ENCODE peak calls at places on chromosomes 5 and 9, in seven cellular contexts. One of them, this sample, is unnamed.

GRCh38 chr5:94705427-94705826 is 87.0 kb downstream of the SLF1 start:
- DNase-seq in A549: no peak
- DNase-seq in breast epithelium: no peak
- DNase-seq in thyroid gland: no peak
- DNase-seq in Peyer's patch: no peak
- DNase-seq in transverse colon: no peak
- DNase-seq in HCT116: no peak
- DNase-seq in this sample: no peak

GRCh38 chr5:158382473-158382872 is 523.5 kb upstream of the CLINT1 start:
- DNase-seq in breast epithelium: peak; percentile 36
- DNase-seq in thyroid gland: peak; percentile 62
- DNase-seq in A549: peak; percentile 59
- DNase-seq in Peyer's patch: no peak
- DNase-seq in transverse colon: peak; percentile 46
- DNase-seq in HCT116: peak; percentile 29
- DNase-seq in this sample: peak; percentile 94

GRCh38 chr9:135989722-135990467 is 28.7 kb upstream of the UBAC1 start:
- DNase-seq in thyroid gland: no peak
- DNase-seq in transverse colon: no peak
- DNase-seq in breast epithelium: no peak
- DNase-seq in Peyer's patch: no peak
- DNase-seq in A549: no peak
- DNase-seq in HCT116: no peak
- DNase-seq in this sample: no peak

GRCh38 chr5:79464695-79465332 is 49.1 kb downstream of the HOMER1 start:
- DNase-seq in Peyer's patch: no peak
- DNase-seq in transverse colon: no peak
- DNase-seq in A549: peak; percentile 44
- DNase-seq in breast epithelium: no peak
- DNase-seq in HCT116: peak; percentile 10
- DNase-seq in thyroid gland: no peak
- DNase-seq in this sample: no peak

GRCh38 chr5:113574417-113574816 is 60.9 kb downstream of the YTHDC2 start:
- DNase-seq in Peyer's patch: no peak
- DNase-seq in transverse colon: no peak
- DNase-seq in breast epithelium: no peak
- DNase-seq in A549: no peak
- DNase-seq in thyroid gland: no peak
- DNase-seq in HCT116: no peak
- DNase-seq in this sample: no peak

GRCh38 chr9:121289554-121290370 is 21.8 kb downstream of the GSN start:
- DNase-seq in Peyer's patch: peak; percentile 43
- DNase-seq in transverse colon: no peak
- DNase-seq in thyroid gland: no peak
- DNase-seq in A549: no peak
- DNase-seq in HCT116: no peak
- DNase-seq in breast epithelium: no peak
- DNase-seq in this sample: no peak

GRCh38 chr5:176822426-176823075 is 12.2 kb downstream of the UNC5A start:
- DNase-seq in A549: no peak
- DNase-seq in Peyer's patch: no peak
- DNase-seq in HCT116: peak; percentile 80
- DNase-seq in transverse colon: no peak
- DNase-seq in breast epithelium: no peak
- DNase-seq in thyroid gland: no peak
- DNase-seq in this sample: no peak

GRCh38 chr9:36192196-36192595 is 1.5 kb downstream of the CLTA start:
- DNase-seq in breast epithelium: no peak
- DNase-seq in transverse colon: no peak
- DNase-seq in thyroid gland: peak; percentile 33
- DNase-seq in Peyer's patch: no peak
- DNase-seq in HCT116: no peak
- DNase-seq in A549: no peak
- DNase-seq in this sample: no peak

GRCh38 chr5:943201-943873 is 50.7 kb downstream of the TRIP13 start:
- DNase-seq in A549: no peak
- DNase-seq in breast epithelium: no peak
- DNase-seq in HCT116: no peak
- DNase-seq in Peyer's patch: no peak
- DNase-seq in thyroid gland: no peak
- DNase-seq in transverse colon: no peak
- DNase-seq in this sample: no peak

GRCh38 chr5:80141147-80141671 is 106.1 kb downstream of the THBS4 start:
- DNase-seq in thyroid gland: peak; percentile 26
- DNase-seq in breast epithelium: peak; percentile 67
- DNase-seq in Peyer's patch: peak; percentile 53
- DNase-seq in transverse colon: peak; percentile 70
- DNase-seq in A549: no peak
- DNase-seq in HCT116: no peak
- DNase-seq in this sample: peak; percentile 94

GRCh38 chr9:2870340-2870739 is 26.4 kb upstream of the PUM3 start:
- DNase-seq in breast epithelium: no peak
- DNase-seq in A549: no peak
- DNase-seq in Peyer's patch: no peak
- DNase-seq in thyroid gland: no peak
- DNase-seq in HCT116: no peak
- DNase-seq in transverse colon: no peak
- DNase-seq in this sample: no peak

GRCh38 chr5:142826741-142827492 is 56.7 kb downstream of the ARHGAP26 start:
- DNase-seq in thyroid gland: peak; percentile 86
- DNase-seq in HCT116: peak; percentile 87
- DNase-seq in transverse colon: no peak
- DNase-seq in A549: no peak
- DNase-seq in breast epithelium: peak; percentile 68
- DNase-seq in Peyer's patch: no peak
- DNase-seq in this sample: no peak

GRCh38 chr9:108477538-108478006 is 378.2 kb downstream of the ACTL7B start:
- DNase-seq in transverse colon: peak; percentile 71
- DNase-seq in thyroid gland: no peak
- DNase-seq in Peyer's patch: no peak
- DNase-seq in HCT116: no peak
- DNase-seq in A549: peak; percentile 26
- DNase-seq in breast epithelium: no peak
- DNase-seq in this sample: no peak

GRCh38 chr9:81461196-81461595 is 228.2 kb downstream of the TLE1 start:
- DNase-seq in Peyer's patch: no peak
- DNase-seq in thyroid gland: no peak
- DNase-seq in transverse colon: no peak
- DNase-seq in A549: no peak
- DNase-seq in breast epithelium: no peak
- DNase-seq in HCT116: no peak
- DNase-seq in this sample: no peak

GRCh38 chr5:160439205-160439600 is 17.5 kb downstream of the PTTG1 start:
- DNase-seq in Peyer's patch: peak; percentile 90
- DNase-seq in A549: peak; percentile 91
- DNase-seq in thyroid gland: peak; percentile 92
- DNase-seq in breast epithelium: peak; percentile 72
- DNase-seq in transverse colon: peak; percentile 94
- DNase-seq in HCT116: peak; percentile 66
- DNase-seq in this sample: peak; percentile 97

DNA sequence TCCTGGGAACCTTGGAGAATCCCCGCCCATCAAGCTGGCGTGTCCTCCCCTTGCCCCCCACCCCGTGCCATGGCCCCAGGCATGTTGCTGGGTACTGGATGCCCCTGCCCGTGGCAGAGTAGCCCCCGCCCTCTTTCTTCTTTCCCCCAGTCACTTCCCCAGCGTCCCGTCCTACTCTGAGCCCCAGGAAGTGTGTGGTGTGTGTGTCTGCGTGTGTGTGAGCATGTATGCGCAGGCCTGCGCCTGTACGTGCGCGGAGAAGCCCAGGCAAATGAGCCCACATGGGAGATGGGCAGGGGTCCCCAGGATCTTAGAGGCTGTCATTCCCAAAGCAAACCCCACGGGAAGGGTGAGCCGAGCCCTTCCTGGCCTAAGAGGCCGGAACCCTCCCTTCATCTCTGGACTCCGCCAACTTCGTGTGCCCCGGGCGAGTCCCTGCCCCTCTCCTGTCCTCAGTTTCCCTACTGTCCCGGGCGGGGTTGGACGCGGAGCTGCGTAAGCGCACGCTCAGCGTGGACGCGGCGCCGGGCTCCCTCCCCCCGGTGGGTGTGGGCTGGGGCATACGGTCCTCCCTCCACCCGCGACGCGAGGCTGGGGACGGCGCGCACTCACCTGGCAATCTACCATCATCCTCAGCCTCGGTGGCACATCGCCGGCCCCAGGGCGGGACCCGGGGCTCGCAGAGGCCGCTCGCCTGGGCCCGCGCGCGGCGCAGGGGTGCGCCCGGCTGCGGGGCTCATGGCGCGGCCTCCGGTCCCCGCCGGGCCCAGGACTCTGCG is 15.2 kb downstream of the GBGT1 start:
- DNase-seq in A549: peak; percentile 40
- DNase-seq in breast epithelium: peak; percentile 54
- DNase-seq in transverse colon: peak; percentile 65
- DNase-seq in Peyer's patch: peak; percentile 83
- DNase-seq in HCT116: no peak
- DNase-seq in thyroid gland: peak; percentile 67
- DNase-seq in this sample: no peak
- TF ChIP-seq POLR2A in A549: no peak
- TF ChIP-seq POLR2A in breast epithelium: no peak
- TF ChIP-seq POLR2A in transverse colon: peak; percentile 54
- TF ChIP-seq POLR2A in Peyer's patch: peak; percentile 90
- TF ChIP-seq POLR2A in HCT116: no peak
- TF ChIP-seq POLR2A in thyroid gland: no peak
- TF ChIP-seq POLR2A in this sample: no peak

DNA sequence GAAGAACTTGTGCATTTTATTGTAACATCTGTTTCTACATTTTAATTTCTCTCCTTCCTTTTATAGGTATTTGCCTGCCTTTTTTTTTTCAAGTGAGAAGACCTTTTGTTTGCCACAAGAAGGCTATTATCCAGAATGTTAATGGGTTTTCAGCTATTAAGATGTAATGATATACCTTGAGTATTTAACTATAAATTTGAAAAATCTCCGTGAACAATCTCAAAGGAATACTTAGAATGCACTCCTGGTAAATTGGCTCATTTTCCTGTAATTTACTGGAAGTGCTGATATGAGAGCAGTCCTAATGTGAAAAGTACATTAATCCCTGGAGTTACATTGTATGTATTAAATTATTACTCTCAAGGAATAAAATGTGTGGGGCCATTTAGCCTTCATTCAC is 32.3 kb downstream of the AOPEP start:
- DNase-seq in transverse colon: no peak
- DNase-seq in HCT116: no peak
- DNase-seq in thyroid gland: no peak
- DNase-seq in breast epithelium: no peak
- DNase-seq in Peyer's patch: no peak
- DNase-seq in A549: no peak
- DNase-seq in this sample: no peak
- H3K4me1 ChIP-seq in transverse colon: no peaks in the 10 kb centered on the region
- H3K4me1 ChIP-seq in HCT116: no peaks in the 10 kb centered on the region
- H3K4me1 ChIP-seq in thyroid gland: peaks cover 21% of the 10 kb centered on the region
- H3K4me1 ChIP-seq in breast epithelium: no peaks in the 10 kb centered on the region
- H3K4me1 ChIP-seq in Peyer's patch: no peaks in the 10 kb centered on the region
- H3K4me1 ChIP-seq in A549: peaks cover 11% of the 10 kb centered on the region
- H3K4me1 ChIP-seq in this sample: no peaks in the 10 kb centered on the region

DNA sequence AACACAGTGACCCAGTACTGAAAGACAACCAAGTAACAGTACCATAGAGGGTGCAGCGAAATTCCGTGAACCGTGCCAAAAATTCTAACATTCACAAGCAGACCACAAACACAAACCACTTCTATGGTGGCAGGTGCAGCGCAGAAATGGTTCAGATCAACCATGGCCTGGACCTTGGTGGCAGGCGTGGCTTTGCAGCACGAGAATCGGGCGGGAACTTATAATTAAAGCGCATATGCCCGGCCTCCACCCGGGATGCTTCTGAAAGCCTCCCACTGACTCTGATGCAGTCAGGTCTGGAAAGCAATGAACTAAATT is 68.0 kb upstream of the TBC1D9B start:
- DNase-seq in Peyer's patch: no peak
- DNase-seq in HCT116: no peak
- DNase-seq in A549: no peak
- DNase-seq in breast epithelium: no peak
- DNase-seq in thyroid gland: no peak
- DNase-seq in transverse colon: no peak
- DNase-seq in this sample: no peak
- H3K27ac ChIP-seq in Peyer's patch: peak overlapping the region; percentile 39
- H3K27ac ChIP-seq in HCT116: no peak overlapping the region
- H3K27ac ChIP-seq in A549: no peak overlapping the region
- H3K27ac ChIP-seq in breast epithelium: no peak overlapping the region
- H3K27ac ChIP-seq in thyroid gland: no peak overlapping the region
- H3K27ac ChIP-seq in transverse colon: no peak overlapping the region
- H3K27ac ChIP-seq in this sample: no peak overlapping the region

GRCh38 chr9:28956111-28956880 is 1383.0 kb upstream of the C9orf72 start:
- DNase-seq in breast epithelium: no peak
- DNase-seq in thyroid gland: no peak
- DNase-seq in Peyer's patch: no peak
- DNase-seq in A549: no peak
- DNase-seq in transverse colon: no peak
- DNase-seq in HCT116: no peak
- DNase-seq in this sample: no peak
- TF ChIP-seq POLR2A in breast epithelium: no peak
- TF ChIP-seq POLR2A in thyroid gland: no peak
- TF ChIP-seq POLR2A in Peyer's patch: no peak
- TF ChIP-seq POLR2A in A549: no peak
- TF ChIP-seq POLR2A in transverse colon: no peak
- TF ChIP-seq POLR2A in HCT116: no peak
- TF ChIP-seq POLR2A in this sample: no peak

GRCh38 chr5:132460835-132461230 is 29.7 kb downstream of the IRF1 start:
- DNase-seq in thyroid gland: no peak
- DNase-seq in HCT116: no peak
- DNase-seq in Peyer's patch: peak; percentile 52
- DNase-seq in transverse colon: peak; percentile 7
- DNase-seq in breast epithelium: no peak
- DNase-seq in A549: no peak
- DNase-seq in this sample: no peak
- H3K4me1 ChIP-seq in thyroid gland: peaks cover 63% of the 10 kb centered on the region
- H3K4me1 ChIP-seq in HCT116: peaks cover 13% of the 10 kb centered on the region
- H3K4me1 ChIP-seq in Peyer's patch: peaks cover 79% of the 10 kb centered on the region
- H3K4me1 ChIP-seq in transverse colon: peaks cover 77% of the 10 kb centered on the region
- H3K4me1 ChIP-seq in breast epithelium: peaks cover 9% of the 10 kb centered on the region
- H3K4me1 ChIP-seq in A549: peaks cover 42% of the 10 kb centered on the region
- H3K4me1 ChIP-seq in this sample: peaks cover 82% of the 10 kb centered on the region

DNA sequence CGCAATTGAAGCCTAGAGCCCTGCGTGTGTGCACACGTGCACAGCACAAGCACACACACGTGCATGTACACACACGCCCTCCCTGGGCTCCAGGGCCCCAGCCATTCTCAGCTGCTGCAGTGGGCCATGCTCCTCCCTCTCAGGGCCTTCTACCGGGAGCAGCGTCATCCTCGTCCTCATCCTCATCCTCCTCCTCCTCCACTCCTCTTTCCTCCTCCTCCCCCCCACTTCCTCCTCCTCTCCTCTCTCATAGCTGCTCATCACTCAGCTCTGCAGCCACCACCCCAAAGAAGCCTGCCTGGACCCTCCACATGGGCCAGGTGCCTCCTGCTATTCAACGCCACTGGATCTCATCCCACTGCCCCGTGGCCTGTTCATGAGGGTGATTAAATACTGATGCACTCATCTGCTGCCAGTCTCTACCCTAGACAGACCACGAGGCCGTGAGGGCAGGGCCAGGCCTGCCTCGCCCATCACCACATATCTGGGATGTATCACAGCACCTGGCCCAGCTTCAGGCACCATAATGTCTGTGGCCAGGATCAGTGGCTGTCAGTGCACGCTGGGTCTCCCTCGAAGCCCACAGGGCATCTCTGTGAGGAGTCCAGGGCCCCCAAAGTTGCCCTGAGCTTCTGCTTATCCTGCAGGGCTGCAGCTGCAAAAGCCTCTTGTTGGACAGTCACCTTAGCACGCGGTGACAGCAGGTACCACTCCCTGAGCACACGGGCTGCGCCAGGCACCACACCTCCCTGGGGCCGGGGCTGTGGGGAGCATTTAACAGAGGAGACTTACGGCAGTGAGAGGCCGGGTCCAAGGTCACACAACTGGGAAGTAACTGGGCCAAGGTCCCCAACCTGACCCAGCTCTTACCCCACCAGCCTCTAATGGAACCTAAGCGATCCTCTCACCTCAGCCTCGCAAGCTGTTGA is 9.7 kb downstream of the FAM78A start:
- DNase-seq in Peyer's patch: no peak
- DNase-seq in breast epithelium: no peak
- DNase-seq in A549: no peak
- DNase-seq in thyroid gland: no peak
- DNase-seq in transverse colon: no peak
- DNase-seq in HCT116: no peak
- DNase-seq in this sample: no peak
- H3K27ac ChIP-seq in Peyer's patch: peak overlapping the region; percentile 92
- H3K27ac ChIP-seq in breast epithelium: peak overlapping the region; percentile 32
- H3K27ac ChIP-seq in A549: no peak overlapping the region
- H3K27ac ChIP-seq in thyroid gland: no peak overlapping the region
- H3K27ac ChIP-seq in transverse colon: peak overlapping the region; percentile 3
- H3K27ac ChIP-seq in HCT116: no peak overlapping the region
- H3K27ac ChIP-seq in this sample: no peak overlapping the region